ENCODE peak calls at places on chromosomes 2 and 18, in seven cellular contexts. One of them, this sample, is unnamed.

GRCh38 chr2:238487652-238488346 is 61.1 kb downstream of the ASB1 start:
- DNase-seq in RWPE1: no peak
- DNase-seq in NCI-H69: no peak
- DNase-seq in LoVo: no peak
- DNase-seq in NCI-H510A: no peak
- DNase-seq in nucleus accumbens: no peak
- DNase-seq in astrocyte of the spinal cord: no peak
- DNase-seq in this sample: no peak

GRCh38 chr2:111036042-111036441 is 84.7 kb upstream of the BCL2L11 start:
- DNase-seq in RWPE1: no peak
- DNase-seq in NCI-H69: no peak
- DNase-seq in LoVo: no peak
- DNase-seq in NCI-H510A: no peak
- DNase-seq in nucleus accumbens: no peak
- DNase-seq in astrocyte of the spinal cord: no peak
- DNase-seq in this sample: no peak

GRCh38 chr18:54585743-54586142 is 5.3 kb upstream of the DYNAP start:
- DNase-seq in RWPE1: no peak
- DNase-seq in NCI-H69: no peak
- DNase-seq in LoVo: no peak
- DNase-seq in NCI-H510A: no peak
- DNase-seq in nucleus accumbens: no peak
- DNase-seq in astrocyte of the spinal cord: no peak
- DNase-seq in this sample: no peak

GRCh38 chr18:56517761-56518160 is 120.6 kb downstream of the TXNL1 start:
- DNase-seq in RWPE1: no peak
- DNase-seq in NCI-H69: no peak
- DNase-seq in LoVo: no peak
- DNase-seq in NCI-H510A: no peak
- DNase-seq in nucleus accumbens: no peak
- DNase-seq in astrocyte of the spinal cord: no peak
- DNase-seq in this sample: no peak

GRCh38 chr2:229154381-229154780 is 116.7 kb downstream of the PID1 start:
- DNase-seq in RWPE1: no peak
- DNase-seq in NCI-H69: no peak
- DNase-seq in LoVo: peak
- DNase-seq in NCI-H510A: no peak
- DNase-seq in nucleus accumbens: no peak
- DNase-seq in astrocyte of the spinal cord: peak
- DNase-seq in this sample: no peak

GRCh38 chr2:240467659-240468299 is 32.3 kb downstream of the GPC1 start:
- DNase-seq in RWPE1: no peak
- DNase-seq in NCI-H69: no peak
- DNase-seq in LoVo: no peak
- DNase-seq in NCI-H510A: no peak
- DNase-seq in nucleus accumbens: no peak
- DNase-seq in astrocyte of the spinal cord: no peak
- DNase-seq in this sample: no peak

GRCh38 chr2:25341753-25342371 is at the start of gene DNMT3A:
- DNase-seq in RWPE1: peak
- DNase-seq in NCI-H69: peak
- DNase-seq in LoVo: peak
- DNase-seq in NCI-H510A: peak
- DNase-seq in nucleus accumbens: peak
- DNase-seq in astrocyte of the spinal cord: peak
- DNase-seq in this sample: no peak

GRCh38 chr2:72001937-72002690 is 145.5 kb downstream of the CYP26B1 start:
- DNase-seq in RWPE1: no peak
- DNase-seq in NCI-H69: no peak
- DNase-seq in LoVo: no peak
- DNase-seq in NCI-H510A: no peak
- DNase-seq in nucleus accumbens: no peak
- DNase-seq in astrocyte of the spinal cord: no peak
- DNase-seq in this sample: no peak

GRCh38 chr2:235952714-235953113 is 215.5 kb downstream of the GBX2 start:
- DNase-seq in RWPE1: no peak
- DNase-seq in NCI-H69: no peak
- DNase-seq in LoVo: no peak
- DNase-seq in NCI-H510A: peak
- DNase-seq in nucleus accumbens: no peak
- DNase-seq in astrocyte of the spinal cord: no peak
- DNase-seq in this sample: no peak

This sample was measured in epithelial cell of prostate.